ENCODE peak calls at places on chromosomes 1 and 21, in eight cellular contexts. K is GM06990; L is colonic mucosa; H is iPS-NIHi11; D is activated T-helper 1 cell treated with anti-CD3 and anti-CD28 coated beads, Interleukin-12 subunit alpha, Interleukin-12 subunit beta, Interleukin-2, Interleukin-4 antibody, amounts not matched to agents 30 ng/mL and 10 ng/mL and 1 ng/mL, durations not matched to agents 14 hours and 24 hours and 36 hours; U is posterior cingulate gyrus; I is brain pericyte; E is naive thymus-derived CD8-positive, alpha-beta T cell. O is an unnamed sample.

GRCh38 chr1:208531003-208531750 is 287.0 kb upstream of the PLXNA2 start:
- DNase-seq in K (no peak), L (no peak), H (no peak), D (no peak), U (no peak), I (no peak), E (no peak), O (no peak)

GRCh38 chr1:85579619-85580018 is 942 bp upstream of the CCN1 start:
- DNase-seq in K (no peak), L (no peak), H (no peak), D (no peak), U (no peak), I (no peak), E (no peak), O (no peak)

GRCh38 chr1:247574664-247575063 is 13.5 kb upstream of the OR2G2 start:
- DNase-seq in K (no peak), L (no peak), H (no peak), D (no peak), U (no peak), I (no peak), E (no peak), O (no peak)

GRCh38 chr1:118958937-118959631 is 29.1 kb downstream of the TBX15 start:
- DNase-seq in K (no peak), L (no peak), H (no peak), D (no peak), U (no peak), I (no peak), E (no peak), O (no peak)

GRCh38 chr1:47756411-47756810 is 240.8 kb downstream of the TRABD2B start:
- DNase-seq in K (no peak), L (no peak), H (no peak), D (no peak), U (no peak), I (no peak), E (no peak), O (no peak)

GRCh38 chr21:45562401-45562800 is 20.2 kb upstream of the SLC19A1 start:
- DNase-seq in K (no peak), L (peak; percentile 11), H (no peak), D (no peak), U (no peak), I (peak; percentile 59), E (no peak), O (no peak)

GRCh38 chr1:159492575-159493323 is 43.1 kb downstream of the OR10J5 start:
- DNase-seq in K (no peak), L (no peak), H (no peak), D (no peak), U (no peak), I (no peak), E (no peak), O (no peak)

GRCh38 chr1:85289207-85289847 is 12.9 kb upstream of the BCL10 start:
- DNase-seq in K (no peak), L (no peak), H (no peak), D (no peak), U (no peak), I (no peak), E (no peak), O (no peak)

GRCh38 chr1:179831852-179832699 is 45.5 kb downstream of the TOR1AIP2 start:
- DNase-seq in K (no peak), L (no peak), H (no peak), D (no peak), U (no peak), I (no peak), E (no peak), O (no peak)

GRCh38 chr1:244702620-244703019 is 49.7 kb downstream of the DESI2 start:
- DNase-seq in K (no peak), L (no peak), H (no peak), D (no peak), U (no peak), I (no peak), E (no peak), O (no peak)

GRCh38 chr1:173669491-173669941 is at the start of gene ANKRD45:
- DNase-seq in K (peak; percentile 25), L (no peak), H (peak; percentile 79), D (no peak), U (peak; percentile 67), I (no peak), E (no peak), O (no peak)

GRCh38 chr1:54851928-54852524 is 35.0 kb downstream of the DHCR24 start:
- DNase-seq in K (no peak), L (no peak), H (no peak), D (no peak), U (no peak), I (no peak), E (no peak), O (no peak)

GRCh38 chr1:150009604-150010387 is 730 bp downstream of the OTUD7B start:
- DNase-seq in K (no peak), L (peak; percentile 60), H (peak; percentile 17), D (peak; percentile 27), U (peak; percentile 20), I (no peak), E (peak; percentile 62), O (no peak)